ENCODE peak calls at places on chromosomes 3 and 15, in eight cellular contexts. O is heart right ventricle, W is neural crest cell, Y is HEK293T, S is GM13976, C is COR-L47, F is iPS-NIHi11, V is endothelial cell. A is an unnamed sample.

GRCh38 chr3:122942937-122943827 is 84.4 kb downstream of the SEMA5B start:
- DNase-seq in W (peak), F (peak), Y (peak), V (peak), C (peak), O (peak), S (peak), A (no peak)

GRCh38 chr3:66179813-66180212 is 41.0 kb upstream of the SLC25A26 start:
- DNase-seq in C (no peak), S (no peak), F (no peak), V (no peak), W (no peak), Y (no peak), O (no peak), A (no peak)

GRCh38 chr15:58877999-58878825 is 55.3 kb downstream of the SLTM start:
- DNase-seq in C (no peak), S (no peak), V (no peak), Y (no peak), W (no peak), O (no peak), F (no peak), A (no peak)

GRCh38 chr3:28924744-28925360 is 356.0 kb upstream of the RBMS3 start:
- DNase-seq in W (no peak), Y (no peak), S (no peak), F (no peak), V (no peak), C (no peak), O (no peak), A (no peak)

GRCh38 chr15:35522061-35522460 is 23.9 kb downstream of the DPH6 start:
- DNase-seq in O (no peak), S (no peak), F (peak), V (peak), Y (peak), C (no peak), W (no peak), A (no peak)

GRCh38 chr3:123787133-123787532 is 97.0 kb downstream of the MYLK start:
- DNase-seq in V (no peak), F (no peak), Y (no peak), S (no peak), O (no peak), W (no peak), C (no peak), A (no peak)

GRCh38 chr3:23966308-23966707 is 21.2 kb downstream of the NR1D2 start:
- DNase-seq in Y (no peak), O (no peak), S (no peak), C (no peak), W (no peak), V (no peak), F (no peak), A (no peak)

GRCh38 chr15:99961011-99961441 is 227.8 kb upstream of the LYSMD4 start:
- DNase-seq in W (no peak), Y (peak), F (peak), V (peak), S (peak), C (peak), O (peak), A (no peak)

GRCh38 chr3:11563159-11563558 is 80.6 kb downstream of the VGLL4 start:
- DNase-seq in C (no peak), O (no peak), Y (no peak), S (no peak), V (no peak), W (no peak), F (no peak), A (no peak)

GRCh38 chr3:154885016-154885415 is 195.1 kb upstream of the MME start:
- DNase-seq in Y (no peak), V (no peak), O (no peak), F (no peak), C (no peak), W (no peak), S (no peak), A (no peak)

GRCh38 chr3:156604642-156605144 is 49.8 kb upstream of the SSR3 start:
- DNase-seq in F (no peak), W (no peak), Y (no peak), S (no peak), C (no peak), O (no peak), V (no peak), A (no peak)

GRCh38 chr3:16240229-16241023 is 24.3 kb downstream of the DPH3 start:
- DNase-seq in F (no peak), S (no peak), W (no peak), C (no peak), V (no peak), O (no peak), Y (no peak), A (no peak)

GRCh38 chr15:71083349-71083748 is 31.9 kb upstream of the THSD4 start:
- DNase-seq in C (no peak), V (no peak), O (peak), F (no peak), S (no peak), Y (no peak), W (no peak), A (no peak)

GRCh38 chr3:5136619-5137429 is 14.7 kb downstream of the ARL8B start:
- DNase-seq in C (no peak), W (no peak), F (peak), V (no peak), S (peak), O (no peak), Y (peak), A (no peak)

GRCh38 chr3:186425788-186426730 is 64.0 kb upstream of the DGKG start:
- DNase-seq in Y (peak), S (no peak), W (no peak), F (peak), C (no peak), V (no peak), O (no peak), A (no peak)

GRCh38 chr15:100254694-100255093 is 87.1 kb downstream of the ADAMTS17 start:
- DNase-seq in W (no peak), Y (no peak), S (no peak), F (no peak), O (no peak), V (no peak), C (no peak), A (no peak)

A was measured in NCI-H748 treated with DMSO at 0.1 percent for 48 hours.